ENCODE peak calls at places on chromosome 14, in ten cellular contexts. X is psoas muscle; A is posterior cingulate gyrus; D is foreskin fibroblast; R is activated T-helper 1 cell treated with anti-CD3 and anti-CD28 coated beads, Interleukin-2, amount 50 U/mL, for 16 hours; H is natural killer cell; K is NCI-H1092 treated with DMSO at 0.1 percent for 48 hours; E is stimulated activated naive CD4-positive, alpha-beta T cell; T is ACHN; G is amygdala. L is an unnamed sample.

GRCh38 chr14:64723691-64724577 is 19.7 kb downstream of the PLEKHG3 start:
- DNase-seq in G (no peak), A (no peak), K (no peak), E (no peak), R (no peak), X (peak; percentile 34), H (peak; percentile 48), D (no peak), T (no peak), L (peak; percentile 19)

GRCh38 chr14:64074961-64075619 is 219.1 kb downstream of the ESR2 start:
- DNase-seq in X (no peak), A (no peak), D (peak; percentile 23), G (no peak), K (no peak), T (no peak), H (no peak), E (no peak), R (no peak), L (no peak)

GRCh38 chr14:105333020-105333490 is 18.5 kb downstream of the PACS2 start:
- DNase-seq in G (no peak), A (no peak), X (no peak), H (no peak), D (no peak), E (no peak), K (no peak), R (no peak), T (no peak), L (no peak)

GRCh38 chr14:104553166-104554087 is 26.1 kb upstream of the C14orf180 start:
- DNase-seq in T (no peak), A (no peak), X (peak; percentile 42), R (no peak), E (no peak), G (no peak), K (no peak), D (no peak), H (no peak), L (no peak)

GRCh38 chr14:76050250-76050649 is 64.7 kb downstream of the IFT43 start:
- DNase-seq in E (no peak), A (no peak), D (no peak), G (no peak), R (no peak), T (no peak), X (no peak), H (no peak), K (no peak), L (no peak)

GRCh38 chr14:64232944-64233343 is 61.2 kb downstream of the ESR2 start:
- DNase-seq in E (no peak), H (no peak), K (no peak), T (no peak), G (no peak), X (no peak), D (no peak), R (no peak), A (no peak), L (no peak)

GRCh38 chr14:23539209-23539866 is 12.2 kb downstream of the ZFHX2 start:
- DNase-seq in D (no peak), E (peak; percentile 54), G (peak; percentile 21), K (peak; percentile 73), H (no peak), A (no peak), R (no peak), X (no peak), T (peak; percentile 57), L (no peak)

GRCh38 chr14:27411021-27411420 is 813.2 kb upstream of the NOVA1 start:
- DNase-seq in T (no peak), X (no peak), R (no peak), A (no peak), D (no peak), G (no peak), K (no peak), H (no peak), E (no peak), L (no peak)

GRCh38 chr14:105173901-105174894 is 5.6 kb upstream of the JAG2 start:
- DNase-seq in X (no peak), H (peak; percentile 65), T (no peak), E (no peak), K (no peak), D (no peak), A (no peak), R (no peak), G (no peak), L (peak; percentile 20)

GRCh38 chr14:89509891-89510290 is 92.9 kb upstream of the FOXN3 start:
- DNase-seq in A (no peak), D (peak; percentile 30), E (no peak), R (no peak), H (no peak), K (no peak), T (peak; percentile 2), G (no peak), X (no peak), L (no peak)

GRCh38 chr14:56150645-56151345 is 32.6 kb downstream of the PELI2 start:
- DNase-seq in A (no peak), D (no peak), K (no peak), T (no peak), H (no peak), X (no peak), E (no peak), R (no peak), G (no peak), L (no peak)

GRCh38 chr14:98182385-98183055 is 1089.5 kb downstream of the BCL11B start:
- DNase-seq in A (no peak), E (peak; percentile 33), R (no peak), H (no peak), X (no peak), G (no peak), T (no peak), K (no peak), D (no peak), L (no peak)

GRCh38 chr14:77143071-77143470 is 1.5 kb upstream of the ZDHHC22 start:
- DNase-seq in R (no peak), T (no peak), K (peak; percentile 49), H (no peak), D (no peak), G (no peak), E (no peak), X (no peak), A (peak; percentile 36), L (no peak)

GRCh38 chr14:99758915-99759545 is 34.2 kb upstream of the EML1 start:
- DNase-seq in G (no peak), R (no peak), D (no peak), H (no peak), T (no peak), E (no peak), K (no peak), X (no peak), A (no peak), L (no peak)

GRCh38 chr14:38098074-38098846 is 109.4 kb upstream of the SSTR1 start:
- DNase-seq in A (no peak), E (no peak), X (no peak), T (peak; percentile 50), H (no peak), D (peak; percentile 88), K (no peak), R (no peak), G (no peak), L (no peak)

GRCh38 chr14:25108959-25109358 is 59.0 kb upstream of the STXBP6 start:
- DNase-seq in X (no peak), K (peak; percentile 18), R (no peak), T (no peak), H (no peak), A (no peak), G (no peak), E (no peak), D (no peak), L (no peak)

GRCh38 chr14:25843761-25844470 is 753.9 kb downstream of the NOVA1 start:
- DNase-seq in A (no peak), D (no peak), G (no peak), R (no peak), K (no peak), X (no peak), T (no peak), H (no peak), E (no peak), L (no peak)

GRCh38 chr14:96631621-96632362 is 129.6 kb downstream of the PAPOLA start:
- DNase-seq in G (no peak), K (no peak), T (no peak), E (no peak), X (no peak), D (no peak), R (no peak), A (no peak), H (no peak), L (no peak)

GRCh38 chr14:95021588-95021987 is 135.7 kb downstream of the DICER1 start:
- DNase-seq in K (no peak), X (no peak), G (no peak), R (no peak), H (no peak), D (no peak), T (no peak), A (no peak), E (no peak), L (no peak)

GRCh38 chr14:103127861-103128598 is 4.8 kb downstream of the TNFAIP2 start:
- DNase-seq in R (no peak), G (no peak), K (no peak), H (no peak), X (peak; percentile 43), A (no peak), E (no peak), T (no peak), D (no peak), L (no peak)

GRCh38 chr14:84885061-84885460 is 644.9 kb upstream of the FLRT2 start:
- DNase-seq in K (no peak), D (no peak), R (no peak), T (no peak), X (no peak), H (no peak), G (no peak), A (no peak), E (no peak), L (no peak)

GRCh38 chr14:65156568-65157366 is 54.5 kb upstream of the MAX start:
- DNase-seq in H (no peak), X (peak; percentile 71), R (no peak), D (peak; percentile 73), E (no peak), T (no peak), G (no peak), A (no peak), K (no peak), L (no peak)

GRCh38 chr14:50762001-50762930 is 68.7 kb downstream of the NIN start:
- DNase-seq in G (no peak), R (no peak), X (no peak), K (no peak), D (peak; percentile 93), T (no peak), H (no peak), A (no peak), E (no peak), L (no peak)

GRCh38 chr14:93719234-93719633 is 69.1 kb downstream of the PRIMA1 start:
- DNase-seq in K (no peak), T (no peak), H (no peak), X (no peak), A (no peak), G (no peak), R (no peak), E (no peak), D (no peak), L (no peak)

GRCh38 chr14:35369701-35370191 is 34.8 kb downstream of the NFKBIA start:
- DNase-seq in G (no peak), K (peak; percentile 18), H (no peak), D (no peak), T (no peak), R (no peak), X (peak; percentile 62), E (peak; percentile 7), A (no peak), L (peak; percentile 16)

GRCh38 chr14:53062856-53063255 is 90.3 kb downstream of the DDHD1 start:
- DNase-seq in X (no peak), R (no peak), G (no peak), K (no peak), E (no peak), D (no peak), H (no peak), T (no peak), A (no peak), L (no peak)

GRCh38 chr14:41289025-41289424 is 317.7 kb upstream of the LRFN5 start:
- DNase-seq in A (no peak), H (no peak), X (peak; percentile 13), G (no peak), T (no peak), R (no peak), D (no peak), E (no peak), K (no peak), L (no peak)

GRCh38 chr14:73237219-73237785 is at the start of gene PAPLN:
- DNase-seq in H (no peak), T (peak; percentile 29), E (no peak), X (peak; percentile 70), D (no peak), G (no peak), R (no peak), A (no peak), K (no peak), L (no peak)

L was measured in naive thymus-derived CD8-positive, alpha-beta T cell.